ENCODE peak calls at places on chromosome 20, in ten cellular contexts. V is BE2C; G is HFFc6; D is A549; Q is heart left ventricle; X is activated CD8-positive, alpha-beta T cell treated with anti-CD3 and anti-CD28 coated beads for 36 hours; N is AG04449; A is cardiac muscle cell; Z is transverse colon; I is body of pancreas. U is an unnamed sample.

GRCh38 chr20:57159193-57159851 is 107.1 kb downstream of the BMP7 start:
- DNase-seq in V (no peak), G (no peak), D (no peak), Q (no peak), X (no peak), N (no peak), A (no peak), Z (no peak), I (no peak), U (no peak)

GRCh38 chr20:56361888-56362287 is 3.1 kb downstream of the FAM210B start:
- DNase-seq in V (no peak), G (no peak), D (no peak), Q (no peak), X (no peak), N (no peak), A (no peak), Z (no peak), I (no peak), U (no peak)

GRCh38 chr20:62462976-62463592 is 12.7 kb downstream of the GATA5 start:
- DNase-seq in V (no peak), G (no peak), D (no peak), Q (no peak), X (no peak), N (no peak), A (no peak), Z (no peak), I (no peak), U (no peak)

GRCh38 chr20:49167811-49168507 is 20.2 kb downstream of the STAU1 start:
- DNase-seq in V (no peak), G (peak; percentile 17), D (no peak), Q (no peak), X (no peak), N (no peak), A (peak; percentile 32), Z (no peak), I (peak; percentile 18), U (no peak)

GRCh38 chr20:4076671-4077070 is 61.3 kb upstream of the RNF24 start:
- DNase-seq in V (no peak), G (peak; percentile 89), D (no peak), Q (no peak), X (no peak), N (peak; percentile 59), A (peak; percentile 85), Z (no peak), I (peak; percentile 54), U (no peak)

GRCh38 chr20:36550797-36551299 is 9.5 kb downstream of the MYL9 start:
- DNase-seq in V (no peak), G (no peak), D (no peak), Q (no peak), X (no peak), N (no peak), A (peak; percentile 35), Z (no peak), I (no peak), U (no peak)

GRCh38 chr20:32333988-32334885 is 23.9 kb upstream of the ASXL1 start:
- DNase-seq in V (no peak), G (no peak), D (no peak), Q (peak; percentile 83), X (peak; percentile 68), N (no peak), A (peak; percentile 80), Z (peak; percentile 80), I (peak; percentile 76), U (no peak)

GRCh38 chr20:33099842-33100538 is 20.5 kb downstream of the BPIFB4 start:
- DNase-seq in V (no peak), G (no peak), D (peak; percentile 41), Q (no peak), X (no peak), N (no peak), A (no peak), Z (no peak), I (no peak), U (no peak)

GRCh38 chr20:10219452-10219791 is 792 bp downstream of the SNAP25 start:
- DNase-seq in V (peak; percentile 94), G (peak; percentile 3), D (peak; percentile 74), Q (peak; percentile 70), X (peak; percentile 69), N (no peak), A (peak; percentile 86), Z (peak; percentile 54), I (peak; percentile 80), U (no peak)
- TF ChIP-seq CTCF in V (no peak), G (no peak), D (no peak), Q (no peak), X (no peak), N (no peak), A (no peak), Z (no peak), I (no peak), U (no peak)

GRCh38 chr20:50284811-50285375 is 94.3 kb downstream of the CEBPB start:
- DNase-seq in V (peak; percentile 72), G (no peak), D (no peak), Q (peak; percentile 68), X (no peak), N (no peak), A (no peak), Z (no peak), I (no peak), U (no peak)

GRCh38 chr20:50286174-50286511 is 95.5 kb downstream of the CEBPB start:
- DNase-seq in V (no peak), G (no peak), D (no peak), Q (peak; percentile 19), X (no peak), N (no peak), A (no peak), Z (no peak), I (no peak), U (no peak)

GRCh38 chr20:50286609-50287008 is 96.0 kb downstream of the CEBPB start:
- DNase-seq in V (peak; percentile 81), G (peak; percentile 82), D (peak; percentile 86), Q (peak; percentile 76), X (no peak), N (no peak), A (peak; percentile 89), Z (peak; percentile 43), I (no peak), U (no peak)

GRCh38 chr20:50283922-50284810 is 93.5 kb downstream of the CEBPB start:
- DNase-seq in V (no peak), G (peak; percentile 68), D (peak; percentile 80), Q (peak; percentile 45), X (peak; percentile 28), N (no peak), A (no peak), Z (peak; percentile 48), I (peak; percentile 81), U (no peak)

DNA sequence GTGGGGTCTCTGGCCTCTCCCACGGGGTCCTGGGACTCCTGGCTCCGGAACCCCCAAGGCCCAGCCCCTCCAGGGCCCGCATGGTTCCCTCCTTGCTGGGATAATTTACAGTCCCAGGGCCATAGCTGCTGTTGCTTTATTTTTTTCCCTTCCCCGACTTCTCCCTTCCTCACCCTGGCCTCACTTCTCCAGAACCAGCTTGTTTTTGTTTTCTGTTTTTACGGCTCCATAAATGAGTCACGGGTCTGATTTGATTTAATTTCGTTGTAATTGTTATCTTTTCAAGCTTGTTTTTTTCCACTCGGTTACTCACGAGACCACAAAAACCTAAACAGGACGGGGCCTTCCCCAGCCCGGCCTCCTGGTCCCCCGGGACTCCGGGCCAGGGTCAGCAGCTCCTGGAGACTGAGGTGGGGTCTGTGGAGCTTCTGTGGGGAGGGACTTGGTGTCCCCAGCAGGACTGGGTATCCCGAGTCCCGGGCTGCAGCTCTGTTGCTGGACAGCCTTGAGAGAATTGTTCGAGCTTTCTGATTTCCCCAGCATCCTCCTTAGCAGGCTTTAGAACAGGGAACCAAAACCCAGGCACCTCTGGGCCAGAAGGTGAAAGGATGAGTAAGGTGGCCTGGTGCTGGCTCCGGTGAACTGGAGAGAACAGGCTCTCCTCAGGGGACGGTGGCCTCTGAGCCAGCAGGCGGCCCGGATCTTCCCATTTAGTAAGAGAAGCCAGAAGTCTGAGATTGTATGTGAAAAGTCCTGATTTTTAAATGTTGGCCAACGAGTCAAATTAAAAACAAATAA is 94.9 kb downstream of the CEBPB start:
- DNase-seq in V (peak; percentile 84), G (peak; percentile 88), D (no peak), Q (peak; percentile 44), X (no peak), N (no peak), A (peak; percentile 81), Z (no peak), I (no peak), U (no peak)
- TF ChIP-seq CTCF in V (peak; percentile 26), G (peak; percentile 21), D (no peak), Q (no peak), X (no peak), N (no peak), A (no peak), Z (no peak), I (no peak), U (no peak)

GRCh38 chr20:45305262-45305661 is 1.4 kb upstream of the RBPJL start:
- DNase-seq in V (no peak), G (no peak), D (no peak), Q (no peak), X (no peak), N (no peak), A (no peak), Z (no peak), I (peak; percentile 91), U (no peak)

GRCh38 chr20:45301824-45302251 is 4.8 kb upstream of the RBPJL start:
- DNase-seq in V (no peak), G (no peak), D (no peak), Q (no peak), X (peak; percentile 38), N (no peak), A (no peak), Z (no peak), I (no peak), U (no peak)

GRCh38 chr20:45306431-45306982 is at the start of gene RBPJL:
- DNase-seq in V (no peak), G (no peak), D (no peak), Q (no peak), X (peak; percentile 55), N (no peak), A (peak; percentile 14), Z (no peak), I (peak; percentile 93), U (no peak)

GRCh38 chr20:45304464-45304999 is 2.1 kb upstream of the RBPJL start:
- DNase-seq in V (no peak), G (no peak), D (no peak), Q (no peak), X (no peak), N (no peak), A (no peak), Z (no peak), I (no peak), U (no peak)

DNA sequence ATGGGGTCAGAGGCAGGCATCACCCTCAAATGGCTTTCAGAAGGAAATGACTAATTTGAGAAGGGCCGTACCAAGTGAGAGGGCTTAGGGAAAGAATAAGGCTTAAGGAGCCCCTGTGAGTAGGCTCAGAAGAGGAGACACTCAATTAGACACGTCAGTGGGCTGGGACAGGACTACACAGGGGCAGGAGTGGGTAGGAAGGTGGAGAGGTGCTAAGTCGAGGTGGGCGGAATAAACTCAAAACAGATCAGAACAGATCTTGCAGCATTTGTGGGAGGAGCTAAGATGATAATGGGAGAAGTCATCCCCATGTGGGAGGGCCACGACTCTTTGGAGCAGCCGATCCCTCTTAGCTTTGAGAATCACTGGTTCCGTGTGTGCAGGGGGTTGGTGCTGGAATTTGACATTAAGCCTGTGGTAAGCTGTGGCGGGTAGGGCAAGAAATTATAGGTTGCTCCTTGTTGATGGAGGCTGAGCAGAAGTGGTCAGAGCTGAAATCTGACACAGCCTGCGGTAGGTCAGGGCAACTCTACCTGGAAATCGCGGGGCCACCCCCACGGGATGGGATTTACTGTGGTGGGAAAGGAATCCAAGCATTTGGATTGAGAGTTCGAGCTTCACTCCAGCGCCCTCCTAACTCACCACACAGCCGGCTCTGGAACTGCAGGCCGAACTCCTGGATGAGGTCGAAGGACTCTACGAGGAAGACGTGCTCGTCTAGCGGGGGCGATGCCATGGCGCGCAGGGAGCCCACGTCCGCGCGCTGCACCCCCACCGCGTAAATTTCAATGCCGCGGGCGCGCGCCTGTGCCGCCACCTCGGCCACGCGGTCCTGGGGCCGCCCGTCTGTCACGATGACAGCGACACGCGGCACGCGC is 2.8 kb upstream of the RBPJL start:
- DNase-seq in V (no peak), G (no peak), D (no peak), Q (no peak), X (peak; percentile 49), N (no peak), A (no peak), Z (no peak), I (no peak), U (no peak)
- TF ChIP-seq CTCF in V (no peak), G (no peak), D (no peak), Q (no peak), X (no peak), N (no peak), A (no peak), Z (no peak), I (no peak), U (no peak)

DNA sequence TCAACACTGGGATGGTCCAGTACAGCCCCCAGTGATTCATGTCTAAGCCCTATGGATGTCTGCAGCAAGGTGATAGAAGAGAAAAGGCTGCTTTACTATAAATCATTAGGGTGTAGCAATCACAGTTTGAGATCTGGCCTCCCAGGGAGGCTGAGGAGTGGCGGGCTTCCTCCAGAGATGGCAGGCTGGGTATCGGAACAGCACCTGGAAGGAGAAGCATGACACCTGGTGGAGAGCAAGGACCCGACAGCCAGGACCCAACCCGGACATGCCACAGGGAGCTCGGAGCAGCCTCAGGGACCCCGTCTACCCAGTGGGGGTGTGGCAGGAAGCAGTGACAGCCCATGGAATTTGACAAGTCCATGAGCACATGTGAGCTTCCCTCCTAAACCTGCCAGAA is 114.8 kb upstream of the CD93 start:
- DNase-seq in V (no peak), G (no peak), D (peak; percentile 66), Q (peak; percentile 49), X (peak; percentile 6), N (no peak), A (peak; percentile 27), Z (peak; percentile 46), I (peak; percentile 39), U (no peak)
- TF ChIP-seq CTCF in V (no peak), G (peak; percentile 70), D (peak; percentile 54), Q (peak; percentile 58), X (no peak), N (peak; percentile 41), A (peak; percentile 34), Z (peak; percentile 48), I (peak; percentile 46), U (no peak)